ENCODE peak calls at places on chromosomes 6 and 20, in eight cellular contexts. F, A, G, Q, S, J, B and K are unnamed samples.
A peak's percentile ranks its signal among the peaks of the same experiment; 100 is the strongest.

GRCh38 chr6:170080828-170081368 is 210.0 kb downstream of the DLL1 start:
- DNase-seq in S (no peak), Q (no peak), B (peak; percentile 42), F (peak; percentile 16), G (no peak), A (no peak), J (no peak), K (no peak)

GRCh38 chr20:37969949-37970855 is 63.1 kb downstream of the TTI1 start:
- DNase-seq in A (no peak), B (peak; percentile 7), J (no peak), G (no peak), S (no peak), Q (no peak), F (no peak), K (no peak)

GRCh38 chr20:43583982-43584432 is 6.7 kb upstream of the IFT52 start:
- DNase-seq in F (peak; percentile 91), G (peak; percentile 70), Q (peak; percentile 38), A (peak; percentile 88), J (peak; percentile 66), B (no peak), S (no peak), K (no peak)

GRCh38 chr20:3896853-3897252 is 7.7 kb downstream of the PANK2 start:
- DNase-seq in S (no peak), A (peak; percentile 13), B (no peak), G (no peak), F (no peak), Q (no peak), J (no peak), K (no peak)

GRCh38 chr6:34926655-34927054 is 37.6 kb downstream of the ANKS1A start:
- DNase-seq in Q (no peak), F (no peak), A (no peak), J (no peak), S (no peak), B (no peak), G (no peak), K (no peak)

GRCh38 chr20:46021361-46022359 is 7.4 kb upstream of the SLC12A5 start:
- DNase-seq in J (peak; percentile 27), B (peak; percentile 100), A (no peak), S (no peak), Q (no peak), F (no peak), G (no peak), K (peak; percentile 73)

GRCh38 chr20:10961651-10962288 is 288.0 kb upstream of the JAG1 start:
- DNase-seq in B (no peak), Q (peak; percentile 29), G (no peak), S (no peak), F (no peak), J (no peak), A (no peak), K (no peak)

GRCh38 chr6:43724914-43725642 is 37.5 kb upstream of the MRPS18A start:
- DNase-seq in B (no peak), F (peak; percentile 80), G (peak; percentile 93), J (peak; percentile 43), S (peak; percentile 26), A (peak; percentile 81), Q (peak; percentile 90), K (peak; percentile 88)

GRCh38 chr20:17835240-17835940 is 133.2 kb downstream of the SNX5 start:
- DNase-seq in S (peak; percentile 55), G (no peak), J (peak; percentile 56), F (peak; percentile 43), B (no peak), Q (no peak), A (peak; percentile 83), K (no peak)

GRCh38 chr6:166156942-166157341 is 10.7 kb downstream of the TBXT start:
- DNase-seq in F (no peak), A (no peak), B (no peak), J (no peak), Q (no peak), S (peak; percentile 7), G (no peak), K (no peak)

GRCh38 chr20:23564927-23565326 is 3.4 kb downstream of the CST9L start:
- DNase-seq in S (no peak), Q (no peak), B (peak; percentile 27), J (no peak), F (no peak), A (no peak), G (no peak), K (no peak)

GRCh38 chr20:57470666-57471495 is 54.1 kb downstream of the CTCFL start:
- DNase-seq in G (no peak), A (no peak), S (no peak), B (no peak), J (no peak), F (no peak), Q (no peak), K (no peak)

GRCh38 chr6:124661231-124661630 is 301.0 kb upstream of the RNF217 start:
- DNase-seq in G (no peak), S (no peak), J (no peak), F (no peak), Q (no peak), A (no peak), B (peak; percentile 45), K (no peak)

GRCh38 chr6:152150196-152150595 is 342.7 kb downstream of the ESR1 start:
- DNase-seq in S (no peak), Q (no peak), J (no peak), A (no peak), F (no peak), B (no peak), G (no peak), K (no peak)

GRCh38 chr20:367486-367887 is 13.1 kb upstream of the TRIB3 start:
- DNase-seq in G (no peak), F (no peak), Q (no peak), J (no peak), B (no peak), S (no peak), A (no peak), K (no peak)

GRCh38 chr20:370977-371754 is 9.4 kb upstream of the TRIB3 start:
- DNase-seq in B (no peak), G (no peak), A (no peak), Q (no peak), J (no peak), S (no peak), F (no peak), K (no peak)

GRCh38 chr20:368915-369314 is 11.6 kb upstream of the TRIB3 start:
- DNase-seq in Q (no peak), A (no peak), B (no peak), J (no peak), S (no peak), F (no peak), G (no peak), K (no peak)

GRCh38 chr20:371755-372542 is 8.6 kb upstream of the TRIB3 start:
- DNase-seq in Q (peak; percentile 21), B (no peak), J (no peak), F (peak; percentile 85), G (peak; percentile 92), S (peak; percentile 83), A (peak; percentile 43), K (no peak)

DNA sequence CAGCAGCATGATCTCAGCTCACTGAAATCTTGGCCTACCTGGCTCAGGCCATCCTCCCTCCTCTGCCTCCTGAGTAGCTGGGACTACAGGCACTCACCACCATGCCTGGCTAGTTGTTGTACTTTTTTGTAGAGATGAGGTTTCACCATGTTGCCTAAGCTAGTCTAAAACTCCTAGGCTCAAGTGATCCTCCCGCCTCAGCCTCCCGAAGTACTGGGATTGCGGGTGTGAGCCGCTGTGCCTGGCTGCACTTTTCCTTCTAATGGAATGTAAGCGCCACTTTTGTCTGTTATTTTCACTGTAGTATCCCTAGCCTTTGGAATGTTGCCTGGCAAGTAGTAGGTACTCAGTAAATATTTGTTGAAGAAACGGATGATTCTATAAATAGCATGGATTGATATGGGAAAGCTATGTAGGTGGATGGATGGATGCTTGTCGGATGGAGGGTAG is 10.4 kb upstream of the TRIB3 start:
- DNase-seq in F (no peak), A (no peak), G (peak; percentile 50), J (no peak), S (no peak), B (no peak), Q (no peak), K (no peak)
- H3K4me3 ChIP-seq in F (no peak overlapping the region), A (no peak overlapping the region), G (no peak overlapping the region), J (no peak overlapping the region), S (peak overlapping the region; percentile 7), B (no peak overlapping the region), Q (no peak overlapping the region), K (no peak overlapping the region)

DNA sequence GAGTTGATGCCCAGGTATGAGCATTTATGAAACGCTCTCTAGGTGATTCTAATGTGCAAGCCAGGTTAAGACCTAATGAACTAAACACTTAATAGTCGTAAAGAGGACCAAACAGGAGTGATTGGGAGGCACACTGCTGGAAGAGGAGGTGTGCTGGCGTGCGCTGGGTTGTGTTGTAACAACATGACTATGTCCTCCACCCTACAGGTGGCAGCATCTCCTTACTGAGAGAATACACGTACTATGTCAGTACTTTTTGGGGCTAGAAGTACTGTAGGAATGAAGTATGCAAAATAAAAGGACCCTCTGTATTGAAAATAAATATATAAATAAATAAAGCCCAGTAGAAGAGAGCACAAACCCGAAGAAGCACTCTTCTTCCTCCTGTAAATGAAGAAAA is 11.9 kb downstream of the C6orf89 start:
- DNase-seq in A (no peak), J (no peak), G (no peak), F (no peak), B (peak; percentile 69), S (no peak), Q (no peak), K (no peak)
- TF ChIP-seq CTCF in A (no peak), J (no peak), G (no peak), F (no peak), B (peak; percentile 66), S (peak; percentile 23), Q (no peak), K (peak; percentile 25)

DNA sequence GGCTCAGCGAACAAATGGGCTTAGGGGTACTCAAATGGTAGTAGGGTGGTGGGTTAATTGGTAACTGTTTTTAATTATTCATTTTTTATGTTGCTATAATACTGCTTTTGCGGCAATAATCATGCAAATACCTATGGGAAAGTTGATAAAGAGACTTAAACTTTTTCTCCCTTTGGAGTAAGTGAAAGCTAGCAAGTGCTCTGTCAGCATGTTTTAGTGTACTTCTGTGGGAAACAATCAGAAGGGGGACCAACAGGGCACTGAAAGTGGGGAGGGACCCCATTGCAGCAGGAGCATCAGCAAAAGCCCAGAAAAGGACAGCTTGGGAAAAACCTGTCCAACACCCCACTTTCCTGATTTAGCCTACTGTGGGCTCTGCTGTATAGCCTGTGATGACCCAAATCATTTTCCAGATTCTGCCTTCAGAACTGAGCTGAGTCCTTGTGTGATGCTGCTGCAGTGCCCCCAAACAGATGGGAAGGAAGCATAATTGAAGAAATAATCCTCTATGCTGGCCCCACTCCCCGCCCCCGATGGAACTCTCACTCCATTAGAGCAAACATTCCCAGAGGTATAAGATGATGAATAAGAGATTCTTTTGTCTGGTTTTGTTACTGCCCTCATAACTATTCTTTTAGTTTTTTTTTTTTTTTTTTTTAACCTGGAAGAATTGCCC is 322.8 kb downstream of the CD83 start:
- DNase-seq in F (no peak), A (no peak), Q (no peak), J (no peak), S (no peak), G (no peak), B (no peak), K (no peak)
- H3K36me3 ChIP-seq in F (no peaks in the 10 kb centered on the region), A (no peaks in the 10 kb centered on the region), Q (no peaks in the 10 kb centered on the region), J (no peaks in the 10 kb centered on the region), S (no peaks in the 10 kb centered on the region), G (no peaks in the 10 kb centered on the region), B (no peaks in the 10 kb centered on the region), K (no peaks in the 10 kb centered on the region)

DNA sequence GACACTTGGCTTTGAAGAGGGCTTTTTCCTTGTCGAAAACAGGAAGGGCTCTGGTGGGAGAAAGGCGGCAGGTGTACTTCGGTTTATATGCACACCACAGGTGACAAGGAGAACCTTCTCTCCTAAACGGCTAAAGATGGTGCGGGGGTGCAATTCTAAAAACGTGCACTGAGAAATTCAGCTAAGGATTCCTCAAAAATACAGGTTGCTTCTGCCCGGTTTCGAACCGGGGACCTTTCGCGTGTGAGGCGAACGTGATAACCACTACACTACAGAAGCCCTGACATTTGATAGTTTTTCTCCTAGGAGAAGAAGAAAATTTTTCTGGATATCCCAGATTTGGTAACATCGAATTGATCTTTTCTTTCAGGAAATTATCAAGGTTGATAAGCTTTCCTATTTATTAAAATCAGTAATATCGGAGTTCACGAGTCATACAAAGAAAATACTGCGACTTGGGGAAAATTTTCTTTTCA is 32.0 kb downstream of the POM121L2 start:
- DNase-seq in B (peak; percentile 85), A (no peak), G (no peak), F (peak; percentile 11), S (peak; percentile 45), Q (no peak), J (peak; percentile 20), K (no peak)
- H3K4me3 ChIP-seq in B (peak overlapping the region; percentile 94), A (no peak overlapping the region), G (no peak overlapping the region), F (no peak overlapping the region), S (peak overlapping the region; percentile 54), Q (no peak overlapping the region), J (no peak overlapping the region), K (peak overlapping the region; percentile 54)